ENCODE peak calls at places on chromosomes 6 and 20, in six cellular contexts. One of them, this sample, is unnamed.

GRCh38 chr6:5695260-5696245 is 311.2 kb downstream of the NRN1 start:
- DNase-seq in Caco-2: no peak
- DNase-seq in choroid plexus epithelial cell: peak
- DNase-seq in heart right ventricle: no peak
- DNase-seq in PC-3: peak
- DNase-seq in IMR-90: peak
- DNase-seq in this sample: peak

GRCh38 chr6:153959281-153959680 is 79.8 kb upstream of the OPRM1 start:
- DNase-seq in Caco-2: no peak
- DNase-seq in choroid plexus epithelial cell: no peak
- DNase-seq in heart right ventricle: no peak
- DNase-seq in PC-3: no peak
- DNase-seq in IMR-90: no peak
- DNase-seq in this sample: peak

GRCh38 chr6:99148111-99148510 is 200.4 kb upstream of the FBXL4 start:
- DNase-seq in Caco-2: no peak
- DNase-seq in choroid plexus epithelial cell: no peak
- DNase-seq in heart right ventricle: no peak
- DNase-seq in PC-3: no peak
- DNase-seq in IMR-90: no peak
- DNase-seq in this sample: no peak

GRCh38 chr6:64293298-64293697 is 657.7 kb downstream of the PHF3 start:
- DNase-seq in Caco-2: no peak
- DNase-seq in choroid plexus epithelial cell: peak
- DNase-seq in heart right ventricle: no peak
- DNase-seq in PC-3: peak
- DNase-seq in IMR-90: peak
- DNase-seq in this sample: peak

GRCh38 chr20:41927655-41928054 is 309.5 kb upstream of the CHD6 start:
- DNase-seq in Caco-2: no peak
- DNase-seq in choroid plexus epithelial cell: no peak
- DNase-seq in heart right ventricle: no peak
- DNase-seq in PC-3: no peak
- DNase-seq in IMR-90: no peak
- DNase-seq in this sample: no peak

GRCh38 chr6:6678185-6678671 is 89.7 kb downstream of the LY86 start:
- DNase-seq in Caco-2: no peak
- DNase-seq in choroid plexus epithelial cell: peak
- DNase-seq in heart right ventricle: no peak
- DNase-seq in PC-3: peak
- DNase-seq in IMR-90: peak
- DNase-seq in this sample: peak

GRCh38 chr20:37774143-37774542 is 80.3 kb downstream of the CTNNBL1 start:
- DNase-seq in Caco-2: no peak
- DNase-seq in choroid plexus epithelial cell: no peak
- DNase-seq in heart right ventricle: no peak
- DNase-seq in PC-3: no peak
- DNase-seq in IMR-90: no peak
- DNase-seq in this sample: no peak

GRCh38 chr6:106746660-106747059 is 117.3 kb downstream of the QRSL1 start:
- DNase-seq in Caco-2: no peak
- DNase-seq in choroid plexus epithelial cell: peak
- DNase-seq in heart right ventricle: no peak
- DNase-seq in PC-3: peak
- DNase-seq in IMR-90: peak
- DNase-seq in this sample: peak

GRCh38 chr6:126657556-126658129 is 317.7 kb downstream of the CENPW start:
- DNase-seq in Caco-2: peak
- DNase-seq in choroid plexus epithelial cell: peak
- DNase-seq in heart right ventricle: no peak
- DNase-seq in PC-3: peak
- DNase-seq in IMR-90: peak
- DNase-seq in this sample: peak

GRCh38 chr6:146851837-146852236 is 253.1 kb downstream of the ADGB start:
- DNase-seq in Caco-2: no peak
- DNase-seq in choroid plexus epithelial cell: peak
- DNase-seq in heart right ventricle: no peak
- DNase-seq in PC-3: peak
- DNase-seq in IMR-90: peak
- DNase-seq in this sample: peak

GRCh38 chr20:46333136-46333991 is 25.1 kb upstream of the CDH22 start:
- DNase-seq in Caco-2: no peak
- DNase-seq in choroid plexus epithelial cell: no peak
- DNase-seq in heart right ventricle: no peak
- DNase-seq in PC-3: peak
- DNase-seq in IMR-90: no peak
- DNase-seq in this sample: no peak

DNA sequence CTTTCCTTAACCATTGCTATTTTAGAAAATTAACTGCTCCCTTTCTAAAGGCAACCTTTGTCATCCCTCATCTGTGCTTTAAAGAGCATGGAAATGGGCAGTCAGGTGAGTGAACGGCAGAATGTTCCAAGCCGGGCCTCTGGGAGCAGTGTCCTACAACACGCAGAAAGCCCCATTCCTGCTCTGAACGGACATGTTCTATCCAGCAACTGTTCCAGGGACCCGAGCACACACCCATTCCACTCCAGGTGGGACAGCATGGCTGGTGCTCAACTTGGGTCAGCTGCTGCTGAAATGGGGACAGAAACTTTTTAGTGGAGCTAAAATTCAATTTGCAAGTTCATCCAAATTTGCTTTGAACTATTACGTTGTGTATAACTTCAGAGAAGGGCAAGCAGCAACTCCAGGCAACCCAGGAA is 26.7 kb downstream of the DIDO1 start:
- DNase-seq in Caco-2: no peak
- DNase-seq in choroid plexus epithelial cell: peak
- DNase-seq in heart right ventricle: no peak
- DNase-seq in PC-3: no peak
- DNase-seq in IMR-90: no peak
- DNase-seq in this sample: no peak
- H3K4me3 ChIP-seq in Caco-2: no peak
- H3K4me3 ChIP-seq in choroid plexus epithelial cell: no peak
- H3K4me3 ChIP-seq in heart right ventricle: no peak
- H3K4me3 ChIP-seq in PC-3: no peak
- H3K4me3 ChIP-seq in IMR-90: no peak
- H3K4me3 ChIP-seq in this sample: no peak

GRCh38 chr20:3248993-3249347 is 10.0 kb upstream of the SLC4A11 start:
- DNase-seq in Caco-2: no peak
- DNase-seq in choroid plexus epithelial cell: no peak
- DNase-seq in heart right ventricle: no peak
- DNase-seq in PC-3: no peak
- DNase-seq in IMR-90: no peak
- DNase-seq in this sample: no peak

GRCh38 chr20:3248167-3248992 is 9.4 kb upstream of the SLC4A11 start:
- DNase-seq in Caco-2: no peak
- DNase-seq in choroid plexus epithelial cell: peak
- DNase-seq in heart right ventricle: peak
- DNase-seq in PC-3: no peak
- DNase-seq in IMR-90: no peak
- DNase-seq in this sample: peak

GRCh38 chr20:3247638-3248037 is 8.6 kb upstream of the SLC4A11 start:
- DNase-seq in Caco-2: no peak
- DNase-seq in choroid plexus epithelial cell: peak
- DNase-seq in heart right ventricle: no peak
- DNase-seq in PC-3: no peak
- DNase-seq in IMR-90: no peak
- DNase-seq in this sample: no peak

GRCh38 chr20:3251806-3252205 is 12.8 kb upstream of the SLC4A11 start:
- DNase-seq in Caco-2: no peak
- DNase-seq in choroid plexus epithelial cell: peak
- DNase-seq in heart right ventricle: no peak
- DNase-seq in PC-3: no peak
- DNase-seq in IMR-90: peak
- DNase-seq in this sample: peak

GRCh38 chr20:3250091-3250504 is 11.1 kb upstream of the SLC4A11 start:
- DNase-seq in Caco-2: peak
- DNase-seq in choroid plexus epithelial cell: peak
- DNase-seq in heart right ventricle: no peak
- DNase-seq in PC-3: peak
- DNase-seq in IMR-90: no peak
- DNase-seq in this sample: no peak
- TF ChIP-seq CTCF in Caco-2: peak
- TF ChIP-seq CTCF in choroid plexus epithelial cell: peak
- TF ChIP-seq CTCF in heart right ventricle: peak
- TF ChIP-seq CTCF in PC-3: peak
- TF ChIP-seq CTCF in IMR-90: peak
- TF ChIP-seq CTCF in this sample: peak

DNA sequence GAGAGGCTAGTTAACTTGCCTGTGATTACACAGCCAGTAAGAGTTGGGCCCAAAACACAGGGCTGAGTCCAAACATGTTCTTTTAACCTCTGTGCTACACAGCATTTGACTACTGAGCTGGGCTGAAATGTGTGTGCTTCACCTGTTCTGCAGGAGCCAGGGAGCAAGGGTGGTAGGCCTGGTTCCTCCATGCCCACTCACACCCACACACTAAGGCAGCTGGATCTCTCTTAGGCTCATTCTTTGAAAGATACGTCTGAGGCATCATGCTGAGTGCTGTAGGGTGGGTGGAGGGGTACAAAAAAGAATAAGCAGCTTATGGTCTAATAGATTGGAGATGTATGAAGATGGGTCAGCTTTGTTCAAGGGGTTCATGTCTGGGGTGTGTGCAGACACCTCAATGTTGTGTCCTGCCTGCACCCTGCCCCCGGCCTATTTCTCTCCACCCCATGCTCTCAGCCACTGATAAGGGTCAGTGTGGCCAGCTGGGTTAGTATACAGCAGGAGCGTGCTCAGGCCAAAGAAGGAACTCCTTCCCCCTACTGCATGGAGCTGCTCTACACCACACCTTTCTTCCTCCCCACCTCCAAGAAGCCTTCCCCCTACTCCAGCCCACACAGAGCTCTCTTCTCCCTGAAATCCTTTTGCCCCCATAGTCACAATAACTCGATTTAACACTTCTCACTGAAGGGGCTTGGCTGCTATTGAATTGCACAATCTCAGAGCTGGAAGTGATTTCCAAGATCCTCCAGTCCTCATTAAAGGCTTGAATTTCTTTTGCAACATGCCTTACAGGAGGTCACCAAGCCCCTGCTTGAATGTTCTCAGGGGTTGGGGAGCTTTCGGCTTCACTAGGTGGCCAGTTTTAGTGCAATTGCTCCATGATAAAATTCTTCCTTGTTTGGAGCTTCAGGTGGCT is 3.4 kb downstream of the PPP2R5D start:
- DNase-seq in Caco-2: no peak
- DNase-seq in choroid plexus epithelial cell: no peak
- DNase-seq in heart right ventricle: no peak
- DNase-seq in PC-3: no peak
- DNase-seq in IMR-90: no peak
- DNase-seq in this sample: no peak
- H3K4me3 ChIP-seq in Caco-2: no peak
- H3K4me3 ChIP-seq in choroid plexus epithelial cell: no peak
- H3K4me3 ChIP-seq in heart right ventricle: no peak
- H3K4me3 ChIP-seq in PC-3: no peak
- H3K4me3 ChIP-seq in IMR-90: no peak
- H3K4me3 ChIP-seq in this sample: no peak

DNA sequence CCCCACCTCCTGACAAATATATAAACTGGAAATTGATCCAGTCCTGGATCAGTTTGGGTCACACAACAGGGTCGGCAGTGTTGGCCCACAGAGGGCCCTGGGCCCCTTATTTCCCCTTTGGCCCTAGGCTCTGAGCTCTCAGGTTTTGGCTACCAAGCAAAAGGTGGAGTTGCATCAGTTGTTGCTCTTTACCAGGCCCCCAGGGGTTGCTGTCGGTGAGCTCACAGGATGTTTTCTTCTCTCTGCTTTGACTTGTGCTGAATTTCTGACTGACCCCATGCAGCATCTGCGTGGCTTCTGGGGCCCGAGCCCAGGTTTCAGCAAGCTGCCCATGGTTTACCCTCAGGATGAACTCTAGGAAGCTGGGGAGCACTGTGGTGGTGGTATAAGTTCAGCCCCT is 44.6 kb downstream of the PPARD start:
- DNase-seq in Caco-2: no peak
- DNase-seq in choroid plexus epithelial cell: peak
- DNase-seq in heart right ventricle: no peak
- DNase-seq in PC-3: no peak
- DNase-seq in IMR-90: no peak
- DNase-seq in this sample: no peak
- TF ChIP-seq CTCF in Caco-2: no peak
- TF ChIP-seq CTCF in choroid plexus epithelial cell: peak
- TF ChIP-seq CTCF in heart right ventricle: no peak
- TF ChIP-seq CTCF in PC-3: no peak
- TF ChIP-seq CTCF in IMR-90: no peak
- TF ChIP-seq CTCF in this sample: no peak

GRCh38 chr20:8342401-8342800 is 210.3 kb downstream of the PLCB1 start:
- DNase-seq in Caco-2: no peak
- DNase-seq in choroid plexus epithelial cell: no peak
- DNase-seq in heart right ventricle: no peak
- DNase-seq in PC-3: no peak
- DNase-seq in IMR-90: no peak
- DNase-seq in this sample: no peak
- H3K4me3 ChIP-seq in Caco-2: no peak
- H3K4me3 ChIP-seq in choroid plexus epithelial cell: no peak
- H3K4me3 ChIP-seq in heart right ventricle: no peak
- H3K4me3 ChIP-seq in PC-3: no peak
- H3K4me3 ChIP-seq in IMR-90: no peak
- H3K4me3 ChIP-seq in this sample: no peak

GRCh38 chr6:1552296-1552761 is 57.4 kb upstream of the FOXC1 start:
- DNase-seq in Caco-2: no peak
- DNase-seq in choroid plexus epithelial cell: peak
- DNase-seq in heart right ventricle: no peak
- DNase-seq in PC-3: peak
- DNase-seq in IMR-90: peak
- DNase-seq in this sample: peak
- TF ChIP-seq CTCF in Caco-2: peak
- TF ChIP-seq CTCF in choroid plexus epithelial cell: peak
- TF ChIP-seq CTCF in heart right ventricle: peak
- TF ChIP-seq CTCF in PC-3: peak
- TF ChIP-seq CTCF in IMR-90: peak
- TF ChIP-seq CTCF in this sample: peak

DNA sequence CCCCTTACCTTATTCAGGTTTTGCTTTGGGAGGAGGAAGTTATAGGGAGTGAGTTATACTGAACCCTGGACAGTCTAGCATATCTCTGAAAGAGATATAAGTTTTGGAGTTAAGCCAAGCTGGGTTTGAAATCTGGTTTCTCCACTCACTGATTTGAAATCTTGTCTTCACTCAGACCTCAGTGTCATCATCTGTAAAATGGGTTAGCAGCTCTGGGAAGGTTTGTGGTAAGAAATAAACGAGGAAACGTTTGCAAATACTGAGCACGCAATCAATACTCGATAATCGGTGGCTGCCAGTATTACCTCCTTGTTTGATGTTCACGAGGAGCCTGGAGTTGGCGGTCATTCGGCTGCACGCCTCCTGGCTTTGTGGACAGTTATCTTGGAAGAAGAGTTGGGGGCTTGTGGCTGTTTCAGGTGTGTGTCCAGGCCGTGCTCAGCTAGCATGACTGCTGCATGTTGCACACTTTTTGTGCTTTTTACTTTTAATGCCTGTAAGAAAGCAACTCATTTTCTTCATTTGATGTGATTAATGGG is 61.8 kb downstream of the PAX1 start:
- DNase-seq in Caco-2: no peak
- DNase-seq in choroid plexus epithelial cell: no peak
- DNase-seq in heart right ventricle: no peak
- DNase-seq in PC-3: no peak
- DNase-seq in IMR-90: no peak
- DNase-seq in this sample: no peak
- H3K4me3 ChIP-seq in Caco-2: no peak
- H3K4me3 ChIP-seq in choroid plexus epithelial cell: no peak
- H3K4me3 ChIP-seq in heart right ventricle: no peak
- H3K4me3 ChIP-seq in PC-3: no peak
- H3K4me3 ChIP-seq in IMR-90: no peak
- H3K4me3 ChIP-seq in this sample: no peak

This sample was measured in fibroblast of mammary gland.